ENCODE peak calls at places on chromosomes 5 and 9, in seven cellular contexts. One of them, this sample, is unnamed.

GRCh38 chr5:4570047-4571015 is 569.8 kb upstream of the ADAMTS16 start:
- DNase-seq in MM.1S: no peak
- DNase-seq in mammary epithelial cell: peak; percentile 16
- DNase-seq in GM12878: no peak
- DNase-seq in IMR-90: no peak
- DNase-seq in fibroblast of lung: no peak
- DNase-seq in SK-N-SH: no peak
- DNase-seq in this sample: no peak

GRCh38 chr9:70479880-70480291 is 65.4 kb upstream of the KLF9 start:
- DNase-seq in SK-N-SH: peak; percentile 15
- DNase-seq in mammary epithelial cell: no peak
- DNase-seq in IMR-90: peak; percentile 79
- DNase-seq in fibroblast of lung: peak; percentile 93
- DNase-seq in MM.1S: no peak
- DNase-seq in GM12878: no peak
- DNase-seq in this sample: no peak

GRCh38 chr9:7439355-7439978 is 360.1 kb downstream of the DMAC1 start:
- DNase-seq in GM12878: no peak
- DNase-seq in fibroblast of lung: peak; percentile 88
- DNase-seq in IMR-90: peak; percentile 73
- DNase-seq in mammary epithelial cell: peak; percentile 79
- DNase-seq in MM.1S: no peak
- DNase-seq in SK-N-SH: no peak
- DNase-seq in this sample: peak; percentile 46

GRCh38 chr5:180138976-180139730 is 67.6 kb upstream of the RNF130 start:
- DNase-seq in GM12878: no peak
- DNase-seq in fibroblast of lung: no peak
- DNase-seq in IMR-90: no peak
- DNase-seq in MM.1S: no peak
- DNase-seq in mammary epithelial cell: no peak
- DNase-seq in SK-N-SH: no peak
- DNase-seq in this sample: no peak

GRCh38 chr9:96856363-96857286 is 2.3 kb upstream of the ZNF782 start:
- DNase-seq in IMR-90: peak; percentile 67
- DNase-seq in MM.1S: peak; percentile 75
- DNase-seq in SK-N-SH: peak; percentile 54
- DNase-seq in mammary epithelial cell: peak; percentile 67
- DNase-seq in fibroblast of lung: peak; percentile 76
- DNase-seq in GM12878: peak; percentile 34
- DNase-seq in this sample: peak; percentile 61

GRCh38 chr5:60836131-60836530 is 7.9 kb downstream of the ELOVL7 start:
- DNase-seq in IMR-90: no peak
- DNase-seq in mammary epithelial cell: no peak
- DNase-seq in SK-N-SH: no peak
- DNase-seq in fibroblast of lung: no peak
- DNase-seq in MM.1S: no peak
- DNase-seq in GM12878: no peak
- DNase-seq in this sample: no peak

GRCh38 chr5:104540448-104540847 is 977.9 kb upstream of the NUDT12 start:
- DNase-seq in fibroblast of lung: peak; percentile 91
- DNase-seq in SK-N-SH: no peak
- DNase-seq in MM.1S: no peak
- DNase-seq in mammary epithelial cell: no peak
- DNase-seq in IMR-90: peak; percentile 58
- DNase-seq in GM12878: no peak
- DNase-seq in this sample: no peak

GRCh38 chr5:67985686-67986387 is 229.7 kb upstream of the PIK3R1 start:
- DNase-seq in IMR-90: peak; percentile 11
- DNase-seq in GM12878: no peak
- DNase-seq in MM.1S: no peak
- DNase-seq in mammary epithelial cell: no peak
- DNase-seq in SK-N-SH: no peak
- DNase-seq in fibroblast of lung: no peak
- DNase-seq in this sample: no peak

GRCh38 chr5:105807251-105807650 is 1863.5 kb downstream of the EFNA5 start:
- DNase-seq in fibroblast of lung: no peak
- DNase-seq in SK-N-SH: no peak
- DNase-seq in IMR-90: no peak
- DNase-seq in GM12878: no peak
- DNase-seq in mammary epithelial cell: no peak
- DNase-seq in MM.1S: no peak
- DNase-seq in this sample: no peak

GRCh38 chr5:116482394-116482793 is 92.2 kb downstream of the SEMA6A start:
- DNase-seq in GM12878: no peak
- DNase-seq in SK-N-SH: no peak
- DNase-seq in MM.1S: no peak
- DNase-seq in mammary epithelial cell: peak; percentile 65
- DNase-seq in fibroblast of lung: peak; percentile 56
- DNase-seq in IMR-90: peak; percentile 57
- DNase-seq in this sample: no peak

GRCh38 chr5:168765220-168766037 is 186.3 kb upstream of the PANK3 start:
- DNase-seq in fibroblast of lung: no peak
- DNase-seq in IMR-90: no peak
- DNase-seq in GM12878: no peak
- DNase-seq in mammary epithelial cell: no peak
- DNase-seq in MM.1S: no peak
- DNase-seq in SK-N-SH: peak; percentile 59
- DNase-seq in this sample: no peak

GRCh38 chr9:136564379-136564988 is 18.6 kb upstream of the NOTCH1 start:
- DNase-seq in IMR-90: peak; percentile 71
- DNase-seq in GM12878: peak; percentile 63
- DNase-seq in fibroblast of lung: peak; percentile 76
- DNase-seq in mammary epithelial cell: peak; percentile 39
- DNase-seq in MM.1S: peak; percentile 74
- DNase-seq in SK-N-SH: no peak
- DNase-seq in this sample: no peak

GRCh38 chr9:126893079-126893478 is 21.5 kb upstream of the RALGPS1 start:
- DNase-seq in GM12878: no peak
- DNase-seq in IMR-90: no peak
- DNase-seq in mammary epithelial cell: no peak
- DNase-seq in fibroblast of lung: peak; percentile 21
- DNase-seq in MM.1S: no peak
- DNase-seq in SK-N-SH: no peak
- DNase-seq in this sample: no peak

GRCh38 chr5:73311291-73312110 is 137.1 kb downstream of the FOXD1 start:
- DNase-seq in MM.1S: no peak
- DNase-seq in fibroblast of lung: peak; percentile 88
- DNase-seq in IMR-90: peak; percentile 92
- DNase-seq in SK-N-SH: no peak
- DNase-seq in mammary epithelial cell: peak; percentile 85
- DNase-seq in GM12878: no peak
- DNase-seq in this sample: peak; percentile 46

GRCh38 chr9:129750010-129750409 is 2.8 kb downstream of the PTGES start:
- DNase-seq in MM.1S: no peak
- DNase-seq in fibroblast of lung: no peak
- DNase-seq in IMR-90: no peak
- DNase-seq in SK-N-SH: no peak
- DNase-seq in GM12878: no peak
- DNase-seq in mammary epithelial cell: peak; percentile 73
- DNase-seq in this sample: peak; percentile 88

GRCh38 chr5:151093476-151093889 is 12.6 kb upstream of the TNIP1 start:
- DNase-seq in SK-N-SH: no peak
- DNase-seq in GM12878: no peak
- DNase-seq in mammary epithelial cell: peak; percentile 97
- DNase-seq in MM.1S: peak; percentile 34
- DNase-seq in IMR-90: peak; percentile 94
- DNase-seq in fibroblast of lung: peak; percentile 96
- DNase-seq in this sample: no peak

GRCh38 chr9:22446950-22447606 is 454 bp downstream of the DMRTA1 start:
- DNase-seq in IMR-90: peak; percentile 20
- DNase-seq in mammary epithelial cell: peak; percentile 63
- DNase-seq in MM.1S: peak; percentile 78
- DNase-seq in SK-N-SH: peak; percentile 60
- DNase-seq in fibroblast of lung: peak; percentile 22
- DNase-seq in GM12878: no peak
- DNase-seq in this sample: no peak

GRCh38 chr5:159536626-159537025 is 206.3 kb upstream of the IL12B start:
- DNase-seq in fibroblast of lung: no peak
- DNase-seq in mammary epithelial cell: peak; percentile 45
- DNase-seq in GM12878: no peak
- DNase-seq in SK-N-SH: no peak
- DNase-seq in MM.1S: no peak
- DNase-seq in IMR-90: no peak
- DNase-seq in this sample: no peak

GRCh38 chr5:159536166-159536565 is 205.9 kb upstream of the IL12B start:
- DNase-seq in MM.1S: no peak
- DNase-seq in IMR-90: no peak
- DNase-seq in SK-N-SH: no peak
- DNase-seq in GM12878: no peak
- DNase-seq in mammary epithelial cell: no peak
- DNase-seq in fibroblast of lung: no peak
- DNase-seq in this sample: no peak

GRCh38 chr5:159527546-159527945 is 197.3 kb upstream of the IL12B start:
- DNase-seq in mammary epithelial cell: no peak
- DNase-seq in fibroblast of lung: no peak
- DNase-seq in MM.1S: no peak
- DNase-seq in IMR-90: no peak
- DNase-seq in GM12878: no peak
- DNase-seq in SK-N-SH: no peak
- DNase-seq in this sample: no peak

GRCh38 chr5:159531554-159532105 is 201.3 kb upstream of the IL12B start:
- DNase-seq in IMR-90: no peak
- DNase-seq in MM.1S: no peak
- DNase-seq in mammary epithelial cell: no peak
- DNase-seq in fibroblast of lung: no peak
- DNase-seq in SK-N-SH: no peak
- DNase-seq in GM12878: no peak
- DNase-seq in this sample: no peak

DNA sequence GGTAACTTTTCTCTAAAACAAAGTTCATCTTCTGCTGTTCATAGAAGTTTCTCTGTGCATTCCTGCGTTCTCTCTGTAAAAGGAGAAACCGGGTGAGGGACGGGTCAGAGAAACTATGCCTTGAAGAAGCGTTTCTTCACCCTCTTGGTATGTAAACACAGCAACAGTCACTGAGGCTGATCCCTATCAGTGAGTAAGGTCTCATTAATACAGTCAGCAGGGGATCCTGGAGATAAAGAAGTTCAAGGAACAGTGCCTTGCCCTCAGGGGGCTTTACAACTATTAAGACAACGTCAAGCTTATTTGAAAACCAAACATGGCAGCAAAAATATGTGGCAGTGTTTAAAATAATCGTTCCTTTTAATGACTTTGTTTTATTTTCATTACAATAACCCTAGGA is 202.9 kb upstream of the IL12B start:
- DNase-seq in GM12878: no peak
- DNase-seq in MM.1S: no peak
- DNase-seq in SK-N-SH: no peak
- DNase-seq in mammary epithelial cell: peak; percentile 57
- DNase-seq in IMR-90: peak; percentile 72
- DNase-seq in fibroblast of lung: no peak
- DNase-seq in this sample: no peak
- H3K9ac ChIP-seq in GM12878: no peak overlapping the region
- H3K9ac ChIP-seq in MM.1S: no peak overlapping the region
- H3K9ac ChIP-seq in SK-N-SH: no peak overlapping the region
- H3K9ac ChIP-seq in mammary epithelial cell: no peak overlapping the region
- H3K9ac ChIP-seq in IMR-90: no peak overlapping the region
- H3K9ac ChIP-seq in fibroblast of lung: no peak overlapping the region
- H3K9ac ChIP-seq in this sample: no peak overlapping the region

GRCh38 chr5:119076080-119076479 is 5.2 kb downstream of the DMXL1 start:
- DNase-seq in fibroblast of lung: no peak
- DNase-seq in GM12878: no peak
- DNase-seq in MM.1S: no peak
- DNase-seq in mammary epithelial cell: no peak
- DNase-seq in SK-N-SH: no peak
- DNase-seq in IMR-90: no peak
- DNase-seq in this sample: no peak

GRCh38 chr5:119078870-119079269 is 8.0 kb downstream of the DMXL1 start:
- DNase-seq in MM.1S: no peak
- DNase-seq in GM12878: no peak
- DNase-seq in IMR-90: peak; percentile 38
- DNase-seq in mammary epithelial cell: peak; percentile 59
- DNase-seq in SK-N-SH: no peak
- DNase-seq in fibroblast of lung: no peak
- DNase-seq in this sample: no peak

GRCh38 chr5:119074419-119074818 is 3.5 kb downstream of the DMXL1 start:
- DNase-seq in mammary epithelial cell: no peak
- DNase-seq in MM.1S: peak; percentile 23
- DNase-seq in GM12878: peak; percentile 57
- DNase-seq in IMR-90: no peak
- DNase-seq in fibroblast of lung: no peak
- DNase-seq in SK-N-SH: no peak
- DNase-seq in this sample: no peak

GRCh38 chr5:119078071-119078846 is 7.4 kb downstream of the DMXL1 start:
- DNase-seq in mammary epithelial cell: no peak
- DNase-seq in MM.1S: peak; percentile 40
- DNase-seq in GM12878: no peak
- DNase-seq in fibroblast of lung: no peak
- DNase-seq in SK-N-SH: no peak
- DNase-seq in IMR-90: no peak
- DNase-seq in this sample: no peak

DNA sequence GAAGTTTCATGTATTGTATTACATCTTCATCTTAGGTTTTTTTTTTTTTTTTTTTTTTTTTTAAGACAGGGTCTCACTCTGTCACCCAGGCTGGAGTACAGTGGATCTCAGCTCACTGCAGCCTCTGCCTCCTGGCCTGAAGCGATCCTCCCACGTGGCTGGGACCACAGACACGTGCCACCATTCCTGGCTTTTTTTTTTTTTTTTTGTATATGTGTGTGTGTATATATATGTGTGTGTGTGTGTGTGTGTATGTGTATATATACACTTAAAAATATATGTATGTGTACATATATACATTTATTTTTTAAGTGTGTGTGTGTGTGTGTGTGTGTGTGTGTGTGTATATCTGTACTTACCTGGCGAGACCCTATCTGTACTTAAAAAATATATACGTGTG is 6.6 kb downstream of the DMXL1 start:
- DNase-seq in IMR-90: no peak
- DNase-seq in MM.1S: no peak
- DNase-seq in GM12878: no peak
- DNase-seq in mammary epithelial cell: no peak
- DNase-seq in SK-N-SH: no peak
- DNase-seq in fibroblast of lung: no peak
- DNase-seq in this sample: no peak
- H3K4me1 ChIP-seq in IMR-90: peaks cover 2% of the 10 kb centered on the region
- H3K4me1 ChIP-seq in MM.1S: peaks cover 20% of the 10 kb centered on the region
- H3K4me1 ChIP-seq in GM12878: peaks cover 22% of the 10 kb centered on the region
- H3K4me1 ChIP-seq in mammary epithelial cell: peaks cover 18% of the 10 kb centered on the region
- H3K4me1 ChIP-seq in SK-N-SH: peaks cover 10% of the 10 kb centered on the region
- H3K4me1 ChIP-seq in fibroblast of lung: peaks cover 2% of the 10 kb centered on the region
- H3K4me1 ChIP-seq in this sample: peaks cover 18% of the 10 kb centered on the region

GRCh38 chr5:51811883-51812282 is 428.6 kb downstream of the ISL1 start:
- DNase-seq in mammary epithelial cell: no peak
- DNase-seq in GM12878: no peak
- DNase-seq in SK-N-SH: peak; percentile 57
- DNase-seq in MM.1S: no peak
- DNase-seq in IMR-90: no peak
- DNase-seq in fibroblast of lung: no peak
- DNase-seq in this sample: no peak
- H2AFZ ChIP-seq in mammary epithelial cell: peak overlapping the region; percentile 29
- H2AFZ ChIP-seq in GM12878: no peak overlapping the region
- H2AFZ ChIP-seq in SK-N-SH: peak overlapping the region; percentile 77
- H2AFZ ChIP-seq in MM.1S: no peak overlapping the region
- H2AFZ ChIP-seq in IMR-90: no peak overlapping the region
- H2AFZ ChIP-seq in fibroblast of lung: no peak overlapping the region
- H2AFZ ChIP-seq in this sample: peak overlapping the region; percentile 77

DNA sequence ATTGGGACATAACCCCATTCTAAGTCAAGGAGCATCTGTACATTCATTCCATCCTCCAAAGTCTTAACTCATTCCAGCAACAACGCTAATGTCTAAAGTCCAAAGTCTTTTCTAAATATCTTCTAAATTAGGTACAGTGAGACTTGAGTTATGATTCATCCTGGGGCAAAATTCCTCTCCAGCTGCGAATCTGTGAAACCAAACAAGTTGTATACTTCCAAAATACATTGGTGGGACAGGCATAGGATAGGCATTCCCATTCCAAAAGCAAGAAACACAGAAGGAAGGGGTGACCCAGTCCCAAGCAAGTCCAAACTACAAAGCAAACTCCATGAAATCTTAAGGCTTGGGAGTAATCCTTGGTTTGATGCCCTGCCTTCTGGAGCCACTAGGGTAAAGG is 97.6 kb upstream of the FANCC start:
- DNase-seq in MM.1S: no peak
- DNase-seq in SK-N-SH: no peak
- DNase-seq in fibroblast of lung: peak; percentile 18
- DNase-seq in GM12878: no peak
- DNase-seq in IMR-90: peak; percentile 81
- DNase-seq in mammary epithelial cell: no peak
- DNase-seq in this sample: no peak
- H3K9ac ChIP-seq in MM.1S: no peak overlapping the region
- H3K9ac ChIP-seq in SK-N-SH: no peak overlapping the region
- H3K9ac ChIP-seq in fibroblast of lung: no peak overlapping the region
- H3K9ac ChIP-seq in GM12878: no peak overlapping the region
- H3K9ac ChIP-seq in IMR-90: no peak overlapping the region
- H3K9ac ChIP-seq in mammary epithelial cell: no peak overlapping the region
- H3K9ac ChIP-seq in this sample: no peak overlapping the region